ENCODE peak calls at places on chromosomes 4 and X, in six cellular contexts. One of them, this sample, is unnamed.

GRCh38 chr4:149031399-149031798 is 589.2 kb upstream of the NR3C2 start:
- DNase-seq in IMR-90: peak; percentile 19
- DNase-seq in esophagus muscularis mucosa: no peak
- DNase-seq in ovary: no peak
- DNase-seq in H54: no peak
- DNase-seq in prostate gland: no peak
- DNase-seq in this sample: no peak

GRCh38 chrX:138847930-138848329 is 136.4 kb upstream of the FGF13 start:
- DNase-seq in IMR-90: no peak
- DNase-seq in esophagus muscularis mucosa: no peak
- DNase-seq in ovary: no peak
- DNase-seq in H54: no peak
- DNase-seq in prostate gland: no peak
- DNase-seq in this sample: no peak

GRCh38 chr4:94390804-94391410 is 48.3 kb upstream of the HPGDS start:
- DNase-seq in IMR-90: peak; percentile 4
- DNase-seq in esophagus muscularis mucosa: no peak
- DNase-seq in ovary: no peak
- DNase-seq in H54: no peak
- DNase-seq in prostate gland: peak; percentile 46
- DNase-seq in this sample: no peak

GRCh38 chr4:87461281-87461700 is 38.9 kb downstream of the NUDT9 start:
- DNase-seq in IMR-90: peak; percentile 50
- DNase-seq in esophagus muscularis mucosa: no peak
- DNase-seq in ovary: no peak
- DNase-seq in H54: peak; percentile 5
- DNase-seq in prostate gland: no peak
- DNase-seq in this sample: no peak

GRCh38 chr4:154490589-154491340 is 834 bp downstream of the DCHS2 start:
- DNase-seq in IMR-90: no peak
- DNase-seq in esophagus muscularis mucosa: peak; percentile 82
- DNase-seq in ovary: peak; percentile 16
- DNase-seq in H54: no peak
- DNase-seq in prostate gland: no peak
- DNase-seq in this sample: peak; percentile 33

GRCh38 chr4:156959298-156959702 is 12.3 kb downstream of the PDGFC start:
- DNase-seq in IMR-90: peak; percentile 87
- DNase-seq in esophagus muscularis mucosa: no peak
- DNase-seq in ovary: no peak
- DNase-seq in H54: no peak
- DNase-seq in prostate gland: no peak
- DNase-seq in this sample: no peak

GRCh38 chrX:119375561-119375960 is 23.6 kb upstream of the SLC25A43 start:
- DNase-seq in IMR-90: no peak
- DNase-seq in esophagus muscularis mucosa: no peak
- DNase-seq in ovary: no peak
- DNase-seq in H54: no peak
- DNase-seq in prostate gland: no peak
- DNase-seq in this sample: no peak

GRCh38 chr4:37803348-37803973 is 23.0 kb upstream of the PGM2 start:
- DNase-seq in IMR-90: peak; percentile 63
- DNase-seq in esophagus muscularis mucosa: no peak
- DNase-seq in ovary: no peak
- DNase-seq in H54: no peak
- DNase-seq in prostate gland: no peak
- DNase-seq in this sample: no peak

GRCh38 chrX:54044877-54045328 is 630 bp upstream of the PHF8 start:
- DNase-seq in IMR-90: no peak
- DNase-seq in esophagus muscularis mucosa: no peak
- DNase-seq in ovary: no peak
- DNase-seq in H54: no peak
- DNase-seq in prostate gland: no peak
- DNase-seq in this sample: no peak
- TF ChIP-seq POLR2A in IMR-90: no peak
- TF ChIP-seq POLR2A in esophagus muscularis mucosa: no peak
- TF ChIP-seq POLR2A in ovary: no peak
- TF ChIP-seq POLR2A in H54: no peak
- TF ChIP-seq POLR2A in prostate gland: no peak
- TF ChIP-seq POLR2A in this sample: no peak

GRCh38 chr4:39452860-39453587 is 5.7 kb downstream of the RPL9 start:
- DNase-seq in IMR-90: no peak
- DNase-seq in esophagus muscularis mucosa: no peak
- DNase-seq in ovary: no peak
- DNase-seq in H54: no peak
- DNase-seq in prostate gland: no peak
- DNase-seq in this sample: no peak

GRCh38 chr4:39456946-39457763 is 1.6 kb downstream of the RPL9 start:
- DNase-seq in IMR-90: no peak
- DNase-seq in esophagus muscularis mucosa: peak; percentile 1
- DNase-seq in ovary: no peak
- DNase-seq in H54: no peak
- DNase-seq in prostate gland: no peak
- DNase-seq in this sample: no peak

GRCh38 chr4:39453738-39454137 is 5.0 kb downstream of the RPL9 start:
- DNase-seq in IMR-90: no peak
- DNase-seq in esophagus muscularis mucosa: no peak
- DNase-seq in ovary: no peak
- DNase-seq in H54: no peak
- DNase-seq in prostate gland: no peak
- DNase-seq in this sample: no peak

GRCh38 chr4:39455486-39455885 is 3.2 kb downstream of the RPL9 start:
- DNase-seq in IMR-90: no peak
- DNase-seq in esophagus muscularis mucosa: no peak
- DNase-seq in ovary: no peak
- DNase-seq in H54: no peak
- DNase-seq in prostate gland: no peak
- DNase-seq in this sample: no peak

DNA sequence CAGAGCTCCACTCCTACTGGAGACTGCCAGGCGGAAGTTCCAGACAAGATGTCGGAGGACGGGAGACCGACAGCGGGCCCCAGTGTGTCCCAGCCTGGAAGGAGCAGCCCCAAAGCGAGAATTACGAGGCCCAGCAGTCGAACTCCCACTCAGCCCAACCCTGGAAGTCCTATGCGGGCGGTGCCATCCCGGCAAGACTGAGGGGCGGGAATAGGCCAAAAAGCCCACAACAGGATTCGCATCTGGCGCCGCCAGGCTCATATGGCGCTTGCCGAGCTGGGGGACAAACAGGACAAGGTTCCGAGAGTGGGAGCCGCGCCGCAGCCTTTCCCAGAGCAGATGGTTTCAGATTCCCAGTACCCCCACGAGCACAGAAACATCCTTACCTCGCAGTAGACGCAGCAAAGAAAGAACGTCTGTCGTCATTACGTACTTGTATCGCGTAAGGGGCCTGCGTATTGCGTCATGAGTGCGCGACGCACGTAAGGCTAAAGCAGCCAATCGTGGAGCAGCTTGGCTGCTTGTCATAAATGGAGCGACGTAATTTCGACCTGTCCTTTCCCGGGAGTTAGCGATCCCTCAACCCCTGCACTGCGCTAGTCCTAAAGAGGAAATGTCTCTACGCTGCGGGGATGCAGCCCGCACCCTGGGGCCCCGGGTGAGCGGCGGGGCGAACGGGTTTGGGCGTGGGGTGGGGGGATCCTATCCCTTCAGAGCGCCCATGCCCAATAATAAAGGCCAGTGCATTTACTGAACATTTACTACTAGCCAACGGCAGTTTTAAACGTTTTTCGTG is at the start of the genes LIAS and RPL9:
- DNase-seq in IMR-90: peak; percentile 100
- DNase-seq in esophagus muscularis mucosa: peak; percentile 99
- DNase-seq in ovary: peak; percentile 97
- DNase-seq in H54: peak; percentile 69
- DNase-seq in prostate gland: peak; percentile 95
- DNase-seq in this sample: peak; percentile 76
- TF ChIP-seq POLR2A in IMR-90: peak; percentile 98
- TF ChIP-seq POLR2A in esophagus muscularis mucosa: peak; percentile 92
- TF ChIP-seq POLR2A in ovary: peak; percentile 98
- TF ChIP-seq POLR2A in H54: peak; percentile 89
- TF ChIP-seq POLR2A in prostate gland: peak; percentile 89
- TF ChIP-seq POLR2A in this sample: peak; percentile 100

GRCh38 chr4:169410839-169411770 is 140.3 kb upstream of the SH3RF1 start:
- DNase-seq in IMR-90: peak; percentile 85
- DNase-seq in esophagus muscularis mucosa: no peak
- DNase-seq in ovary: no peak
- DNase-seq in H54: no peak
- DNase-seq in prostate gland: no peak
- DNase-seq in this sample: peak; percentile 14
- TF ChIP-seq POLR2A in IMR-90: no peak
- TF ChIP-seq POLR2A in esophagus muscularis mucosa: no peak
- TF ChIP-seq POLR2A in ovary: no peak
- TF ChIP-seq POLR2A in H54: no peak
- TF ChIP-seq POLR2A in prostate gland: no peak
- TF ChIP-seq POLR2A in this sample: peak; percentile 60

GRCh38 chr4:185115827-185116232 is 27.2 kb upstream of the SLC25A4 start:
- DNase-seq in IMR-90: peak; percentile 94
- DNase-seq in esophagus muscularis mucosa: no peak
- DNase-seq in ovary: peak; percentile 84
- DNase-seq in H54: no peak
- DNase-seq in prostate gland: peak; percentile 36
- DNase-seq in this sample: no peak
- TF ChIP-seq POLR2A in IMR-90: no peak
- TF ChIP-seq POLR2A in esophagus muscularis mucosa: no peak
- TF ChIP-seq POLR2A in ovary: no peak
- TF ChIP-seq POLR2A in H54: no peak
- TF ChIP-seq POLR2A in prostate gland: peak; percentile 30
- TF ChIP-seq POLR2A in this sample: no peak

GRCh38 chrX:15384304-15384703 is at the start of gene VEGFD:
- DNase-seq in IMR-90: peak; percentile 86
- DNase-seq in esophagus muscularis mucosa: no peak
- DNase-seq in ovary: peak; percentile 23
- DNase-seq in H54: no peak
- DNase-seq in prostate gland: no peak
- DNase-seq in this sample: no peak
- TF ChIP-seq POLR2A in IMR-90: no peak
- TF ChIP-seq POLR2A in esophagus muscularis mucosa: no peak
- TF ChIP-seq POLR2A in ovary: no peak
- TF ChIP-seq POLR2A in H54: no peak
- TF ChIP-seq POLR2A in prostate gland: no peak
- TF ChIP-seq POLR2A in this sample: no peak

DNA sequence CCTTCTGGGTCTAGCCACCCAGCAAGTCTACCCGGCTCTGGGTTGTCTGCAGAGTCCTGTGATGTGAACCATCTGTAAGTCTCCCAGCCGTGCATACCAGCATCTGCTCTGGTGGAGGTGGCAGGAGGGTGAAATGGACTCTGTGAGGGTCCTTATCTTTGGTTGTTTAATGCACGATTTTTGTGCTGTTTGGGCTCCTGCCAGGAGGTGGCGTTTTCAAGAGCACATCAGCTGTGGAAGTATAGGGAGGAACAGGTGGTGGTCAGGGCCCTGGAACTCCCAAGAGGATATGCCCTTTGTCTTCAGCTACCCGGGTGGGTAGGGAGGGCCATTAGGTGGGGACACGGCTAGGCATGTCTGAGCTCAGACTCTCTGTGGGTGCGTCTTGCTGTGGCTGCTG is 66.5 kb upstream of the ZFP42 start:
- DNase-seq in IMR-90: no peak
- DNase-seq in esophagus muscularis mucosa: no peak
- DNase-seq in ovary: no peak
- DNase-seq in H54: no peak
- DNase-seq in prostate gland: no peak
- DNase-seq in this sample: no peak
- TF ChIP-seq POLR2A in IMR-90: no peak
- TF ChIP-seq POLR2A in esophagus muscularis mucosa: no peak
- TF ChIP-seq POLR2A in ovary: no peak
- TF ChIP-seq POLR2A in H54: no peak
- TF ChIP-seq POLR2A in prostate gland: no peak
- TF ChIP-seq POLR2A in this sample: no peak

GRCh38 chr4:73205482-73205881 is 53.1 kb downstream of the ANKRD17 start:
- DNase-seq in IMR-90: no peak
- DNase-seq in esophagus muscularis mucosa: no peak
- DNase-seq in ovary: no peak
- DNase-seq in H54: no peak
- DNase-seq in prostate gland: no peak
- DNase-seq in this sample: no peak
- TF ChIP-seq POLR2A in IMR-90: no peak
- TF ChIP-seq POLR2A in esophagus muscularis mucosa: no peak
- TF ChIP-seq POLR2A in ovary: no peak
- TF ChIP-seq POLR2A in H54: no peak
- TF ChIP-seq POLR2A in prostate gland: no peak
- TF ChIP-seq POLR2A in this sample: no peak

DNA sequence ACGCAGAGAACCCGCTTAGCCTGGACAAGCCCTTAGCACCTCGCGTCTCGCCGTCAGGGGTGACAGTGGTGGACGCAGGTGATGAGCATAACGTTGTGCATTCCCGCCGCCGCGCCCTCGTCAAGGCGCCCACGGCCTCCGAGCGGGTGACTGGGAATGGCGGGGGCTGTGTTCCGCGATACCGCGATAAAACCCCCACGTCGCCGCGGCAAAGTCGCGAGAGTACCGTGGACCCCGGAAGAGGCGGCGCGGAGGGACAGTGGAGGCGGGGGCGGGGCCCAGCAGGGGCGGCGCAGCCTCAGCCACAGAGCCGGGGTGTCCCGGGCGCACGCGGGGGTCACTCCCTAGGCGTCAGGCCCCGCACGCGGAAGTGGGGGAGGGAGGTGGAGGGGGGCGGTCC is 53.8 kb downstream of the ZFYVE28 start:
- DNase-seq in IMR-90: no peak
- DNase-seq in esophagus muscularis mucosa: no peak
- DNase-seq in ovary: peak; percentile 51
- DNase-seq in H54: no peak
- DNase-seq in prostate gland: no peak
- DNase-seq in this sample: no peak
- TF ChIP-seq POLR2A in IMR-90: no peak
- TF ChIP-seq POLR2A in esophagus muscularis mucosa: no peak
- TF ChIP-seq POLR2A in ovary: no peak
- TF ChIP-seq POLR2A in H54: no peak
- TF ChIP-seq POLR2A in prostate gland: no peak
- TF ChIP-seq POLR2A in this sample: no peak

DNA sequence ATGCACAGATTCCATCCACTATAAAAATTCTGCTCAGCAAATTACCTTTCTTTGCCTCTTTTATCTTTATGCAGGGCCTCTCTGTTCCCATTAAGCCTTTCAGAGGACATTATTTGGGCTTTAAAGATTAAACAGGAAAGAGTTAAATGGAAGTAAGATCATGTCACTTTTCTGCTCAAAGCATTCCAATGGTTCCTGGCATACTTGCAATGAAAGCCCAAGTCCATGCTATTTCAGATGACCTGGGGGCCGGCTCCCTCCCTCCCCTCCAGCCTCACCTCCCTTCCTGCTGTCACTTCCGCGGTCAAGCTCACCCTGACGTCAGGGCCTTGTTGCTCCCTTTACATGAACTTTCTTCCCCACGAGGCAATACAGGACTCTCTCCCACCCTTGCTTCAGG is 125.5 kb downstream of the C4orf51 start:
- DNase-seq in IMR-90: peak; percentile 21
- DNase-seq in esophagus muscularis mucosa: no peak
- DNase-seq in ovary: no peak
- DNase-seq in H54: no peak
- DNase-seq in prostate gland: no peak
- DNase-seq in this sample: no peak
- TF ChIP-seq POLR2A in IMR-90: no peak
- TF ChIP-seq POLR2A in esophagus muscularis mucosa: no peak
- TF ChIP-seq POLR2A in ovary: no peak
- TF ChIP-seq POLR2A in H54: no peak
- TF ChIP-seq POLR2A in prostate gland: no peak
- TF ChIP-seq POLR2A in this sample: no peak